ENCODE peak calls at places on chromosomes 6 and 20, in five cellular contexts. K is prostate gland, U is Panc1, M is sigmoid colon, N is GM12892. V is an unnamed sample.
A peak's percentile ranks its signal among the peaks of the same experiment; 100 is the strongest.

GRCh38 chr6:148885154-148885870 is 138.5 kb downstream of the UST start:
- DNase-seq in M (no peak), U (no peak), N (no peak), K (no peak), V (no peak)

GRCh38 chr6:35568967-35569606 is 56.4 kb upstream of the TULP1 start:
- DNase-seq in N (no peak), K (no peak), U (no peak), M (peak; percentile 80), V (no peak)

GRCh38 chr6:109743739-109744138 is 52.6 kb downstream of the FIG4 start:
- DNase-seq in K (no peak), M (no peak), U (peak; percentile 12), N (no peak), V (no peak)

GRCh38 chr20:22768779-22769178 is 184.4 kb upstream of the FOXA2 start:
- DNase-seq in K (no peak), U (no peak), N (no peak), M (no peak), V (no peak)

GRCh38 chr6:92124126-92124525 is 1295.2 kb downstream of the EPHA7 start:
- DNase-seq in K (no peak), U (no peak), N (no peak), M (no peak), V (no peak)

GRCh38 chr6:114227944-114228343 is 114.9 kb downstream of the HS3ST5 start:
- DNase-seq in U (no peak), N (no peak), K (no peak), M (no peak), V (no peak)

GRCh38 chr6:118280210-118280609 is 267.9 kb upstream of the PLN start:
- DNase-seq in U (no peak), M (no peak), N (peak; percentile 4), K (no peak), V (peak; percentile 24)

GRCh38 chr6:81561071-81561564 is 191.4 kb downstream of the TENT5A start:
- DNase-seq in M (no peak), K (no peak), N (no peak), U (no peak), V (no peak)

GRCh38 chr6:16524380-16524707 is 236.9 kb downstream of the ATXN1 start:
- DNase-seq in M (no peak), U (no peak), N (no peak), K (no peak), V (no peak)

GRCh38 chr20:31764641-31765305 is 25.7 kb downstream of the TPX2 start:
- DNase-seq in N (no peak), U (no peak), M (no peak), K (no peak), V (no peak)

GRCh38 chr20:37336369-37337207 is 9.4 kb upstream of the SRC start:
- DNase-seq in N (peak; percentile 72), M (peak; percentile 78), U (no peak), K (no peak), V (peak; percentile 76)

GRCh38 chr6:85278456-85279035 is 171.3 kb upstream of the NT5E start:
- DNase-seq in K (no peak), N (no peak), M (no peak), U (no peak), V (no peak)

GRCh38 chr6:36301085-36301658 is 31.3 kb downstream of the PNPLA1 start:
- DNase-seq in M (no peak), U (no peak), N (no peak), K (no peak), V (no peak)

GRCh38 chr6:113825776-113826175 is 31.4 kb upstream of the MARCKS start:
- DNase-seq in N (no peak), U (no peak), M (peak; percentile 94), K (peak; percentile 73), V (no peak)

DNA sequence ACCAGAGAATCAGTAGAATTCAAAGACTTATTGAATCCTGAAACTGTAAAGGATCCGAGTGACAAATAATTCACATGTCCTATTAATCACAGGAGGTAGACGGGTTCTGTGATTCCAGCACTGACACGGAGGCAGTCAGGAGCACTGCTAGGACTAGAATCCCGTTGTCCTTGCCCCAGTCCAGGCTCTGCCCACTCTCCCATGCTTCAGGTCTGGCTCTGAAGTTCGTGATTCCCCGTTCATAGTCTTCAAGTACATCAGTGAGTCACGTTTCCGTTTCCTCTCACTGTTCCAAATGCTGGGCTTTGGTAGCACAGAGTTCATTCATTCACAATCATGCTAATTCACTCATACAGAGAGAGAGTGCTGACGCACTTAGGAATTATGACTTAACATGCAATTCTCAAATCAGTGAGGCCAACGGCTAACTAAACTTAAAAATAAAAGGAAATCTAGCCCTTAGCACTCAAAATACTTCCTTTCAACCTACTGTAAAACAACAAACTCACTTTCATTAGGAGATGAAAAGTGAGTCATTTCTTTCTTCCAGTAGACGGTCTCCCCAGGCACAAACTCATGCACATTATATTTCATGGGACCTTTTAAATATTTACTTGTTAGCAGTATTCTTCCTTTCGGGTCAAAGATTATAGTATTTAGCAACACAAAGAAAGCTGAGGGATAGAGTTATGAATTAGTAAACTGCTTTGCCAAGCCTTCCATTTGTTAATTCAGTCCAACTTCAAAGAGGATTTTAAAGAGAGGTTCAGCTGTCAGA is 94.0 kb upstream of the NHSL1 start:
- DNase-seq in N (no peak), K (peak; percentile 11), M (peak; percentile 73), U (peak; percentile 82), V (peak; percentile 22)
- TF ChIP-seq POLR2AphosphoS5 in N (no peak), K (peak; percentile 31), M (peak; percentile 36), U (no peak), V (peak; percentile 77)

GRCh38 chr6:21999012-21999528 is 297.8 kb downstream of the PRL start:
- DNase-seq in U (no peak), N (no peak), M (no peak), K (no peak), V (no peak)
- TF ChIP-seq POLR2AphosphoS5 in U (no peak), N (no peak), M (no peak), K (no peak), V (no peak)

GRCh38 chr6:4573958-4574481 is 202.2 kb upstream of the CDYL start:
- DNase-seq in M (no peak), U (no peak), N (no peak), K (no peak), V (no peak)
- TF ChIP-seq POLR2AphosphoS5 in M (no peak), U (no peak), N (no peak), K (no peak), V (no peak)

DNA sequence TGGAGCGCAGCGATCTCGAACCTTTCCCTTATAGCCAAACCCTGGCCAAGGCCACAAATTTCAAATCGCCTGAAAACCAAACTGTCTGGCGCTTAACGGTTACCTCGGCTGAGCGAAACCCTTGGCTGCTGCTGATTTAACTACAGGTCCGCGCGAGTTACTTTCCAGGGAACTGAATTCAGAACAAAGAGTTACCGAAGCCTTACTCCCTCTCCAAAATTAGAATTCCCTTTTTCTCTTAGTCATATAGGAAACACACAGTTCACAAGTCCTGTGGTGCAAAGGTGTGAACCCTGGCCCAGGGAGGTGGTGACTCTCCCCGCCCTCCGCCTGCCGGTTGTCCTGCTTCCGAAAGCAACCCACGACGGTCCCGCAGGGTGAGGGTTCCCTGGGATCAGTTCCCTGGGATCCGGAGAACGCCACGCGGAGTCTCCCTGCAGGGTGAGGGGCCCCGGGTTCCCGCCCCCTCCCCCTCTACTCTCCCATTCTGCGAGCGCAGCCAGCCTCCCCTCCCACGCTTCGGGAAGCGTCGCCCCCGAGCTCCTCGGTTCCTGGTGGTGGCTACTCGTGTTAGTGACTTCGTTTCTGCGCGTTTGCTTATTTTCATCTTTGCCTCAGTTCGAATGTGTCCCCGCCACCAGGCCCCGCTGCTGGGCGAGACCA is 1.1 kb upstream of the SLC35D3 start:
- DNase-seq in M (no peak), U (no peak), K (no peak), N (no peak), V (peak; percentile 33)
- TF ChIP-seq POLR2AphosphoS5 in M (no peak), U (no peak), K (no peak), N (no peak), V (no peak)

GRCh38 chr6:116229287-116229913 is 24.5 kb downstream of the TSPYL4 start:
- DNase-seq in U (no peak), K (no peak), N (no peak), M (peak; percentile 96), V (no peak)
- TF ChIP-seq POLR2AphosphoS5 in U (no peak), K (no peak), N (no peak), M (no peak), V (no peak)